ENCODE peak calls at places on chromosome 19, in five cellular contexts. Y is activated CD4-positive, alpha-beta T cell treated with anti-CD3 and anti-CD28 coated beads, Interleukin-2, amount 10 ng/mL, durations not matched to agents 7 days and 5 days; T is HFF-Myc; P is activated T-cell treated with anti-CD3 and anti-CD28 coated beads, Interleukin-2, amount 50 U/mL, for 24 hours; I is heart left ventricle. M is an unnamed sample.

GRCh38 chr19:46785054-46785979 is 3.1 kb downstream of the SLC1A5 start:
- DNase-seq in Y (no peak), T (no peak), P (no peak), I (no peak), M (no peak)

GRCh38 chr19:47273313-47274070 is 1.2 kb upstream of the INAFM1 start:
- DNase-seq in Y (peak; percentile 93), T (peak; percentile 62), P (peak; percentile 93), I (peak; percentile 93), M (peak; percentile 78)

GRCh38 chr19:55689366-55690108 is 14.5 kb downstream of the EPN1 start:
- DNase-seq in Y (no peak), T (no peak), P (no peak), I (no peak), M (no peak)

GRCh38 chr19:55165952-55166529 is 372 bp downstream of the DNAAF3 start:
- DNase-seq in Y (peak; percentile 48), T (no peak), P (peak; percentile 61), I (peak; percentile 72), M (peak; percentile 79)

GRCh38 chr19:6038634-6039405 is 60.9 kb upstream of the RANBP3 start:
- DNase-seq in Y (no peak), T (no peak), P (no peak), I (no peak), M (no peak)

GRCh38 chr19:48287748-48288147 is 17.9 kb downstream of the ZNF114 start:
- DNase-seq in Y (no peak), T (no peak), P (no peak), I (no peak), M (no peak)

GRCh38 chr19:12984683-12985048 is 10.6 kb upstream of the NFIX start:
- DNase-seq in Y (no peak), T (no peak), P (no peak), I (no peak), M (no peak)

GRCh38 chr19:49133621-49134454 is 14.5 kb downstream of the PPFIA3 start:
- DNase-seq in Y (peak; percentile 49), T (no peak), P (peak; percentile 75), I (peak; percentile 64), M (no peak)

GRCh38 chr19:31054430-31054829 is 294.8 kb downstream of the TSHZ3 start:
- DNase-seq in Y (peak; percentile 24), T (peak; percentile 14), P (peak; percentile 49), I (peak; percentile 16), M (peak; percentile 22)

GRCh38 chr19:1599460-1599846 is 5.8 kb downstream of the UQCR11 start:
- DNase-seq in Y (no peak), T (no peak), P (no peak), I (no peak), M (no peak)

GRCh38 chr19:51686171-51686570 is 7.0 kb upstream of the SPACA6 start:
- DNase-seq in Y (no peak), T (no peak), P (no peak), I (no peak), M (no peak)

GRCh38 chr19:31678421-31678820 is 329.2 kb upstream of the TSHZ3 start:
- DNase-seq in Y (no peak), T (no peak), P (no peak), I (no peak), M (no peak)

GRCh38 chr19:1858412-1859081 is 4.8 kb downstream of the KLF16 start:
- DNase-seq in Y (no peak), T (no peak), P (no peak), I (no peak), M (no peak)

GRCh38 chr19:4007021-4007835 is at the start of gene PIAS4:
- DNase-seq in Y (peak; percentile 93), T (peak; percentile 63), P (peak; percentile 98), I (peak; percentile 96), M (peak; percentile 95)

GRCh38 chr19:11196406-11197287 is 698 bp downstream of the KANK2 start:
- DNase-seq in Y (no peak), T (no peak), P (no peak), I (peak; percentile 63), M (peak; percentile 62)

GRCh38 chr19:7333198-7334118 is 15.3 kb upstream of the ARHGEF18 start:
- DNase-seq in Y (no peak), T (no peak), P (no peak), I (peak; percentile 56), M (peak; percentile 75)

GRCh38 chr19:45468159-45468651 is 409 bp downstream of the FOSB start:
- DNase-seq in Y (peak; percentile 65), T (no peak), P (peak; percentile 66), I (peak; percentile 30), M (no peak)

GRCh38 chr19:58577581-58578429 is 4.7 kb upstream of the MZF1 start:
- DNase-seq in Y (peak; percentile 2), T (no peak), P (peak; percentile 30), I (no peak), M (no peak)

GRCh38 chr19:54369082-54369691 is 4.5 kb upstream of the LAIR1 start:
- DNase-seq in Y (no peak), T (no peak), P (no peak), I (no peak), M (no peak)

GRCh38 chr19:47541507-47541906 is 26.6 kb upstream of the NAPA start:
- DNase-seq in Y (peak; percentile 48), T (no peak), P (no peak), I (no peak), M (no peak)

GRCh38 chr19:2719910-2720776 is 1.0 kb downstream of the DIRAS1 start:
- DNase-seq in Y (no peak), T (no peak), P (no peak), I (peak; percentile 68), M (no peak)

GRCh38 chr19:14127929-14128509 is 8.4 kb downstream of the ASF1B start:
- DNase-seq in Y (no peak), T (no peak), P (no peak), I (peak; percentile 43), M (no peak)

GRCh38 chr19:57465680-57466381 is 8.9 kb upstream of the VN1R1 start:
- DNase-seq in Y (peak; percentile 50), T (no peak), P (no peak), I (no peak), M (peak; percentile 23)

GRCh38 chr19:17107546-17108452 is 32.2 kb downstream of the MYO9B start:
- DNase-seq in Y (no peak), T (peak; percentile 71), P (no peak), I (peak; percentile 75), M (peak; percentile 92)

GRCh38 chr19:10730932-10731331 is 13.1 kb downstream of the DNM2 start:
- DNase-seq in Y (no peak), T (no peak), P (no peak), I (no peak), M (no peak)

GRCh38 chr19:879711-880438 is 13.1 kb downstream of the MED16 start:
- DNase-seq in Y (no peak), T (no peak), P (no peak), I (no peak), M (no peak)

M was measured in COLO829.